ENCODE peak calls at places on chromosomes 7 and 10, in six cellular contexts. L is GM12878, Y is SK-N-SH, P is HCT116, R is HepG2, K is K562. J is an unnamed sample.

GRCh38 chr10:74118794-74119193 is 31.8 kb downstream of the AP3M1 start:
- DNase-seq in L (no peak), Y (no peak), P (peak), R (no peak), K (no peak), J (no peak)

GRCh38 chr10:12191715-12192114 is 4.0 kb downstream of the NUDT5 start:
- DNase-seq in L (no peak), Y (no peak), P (no peak), R (peak), K (no peak), J (no peak)

GRCh38 chr10:52644678-52645434 is 127.7 kb downstream of the MBL2 start:
- DNase-seq in L (no peak), Y (peak), P (peak), R (peak), K (peak), J (peak)

GRCh38 chr7:30562498-30562897 is 32.2 kb upstream of the GARS1 start:
- DNase-seq in L (no peak), Y (peak), P (no peak), R (no peak), K (peak), J (no peak)

GRCh38 chr10:606767-607544 is 82.5 kb downstream of the DIP2C start:
- DNase-seq in L (no peak), Y (no peak), P (no peak), R (no peak), K (no peak), J (no peak)

GRCh38 chr7:17041324-17041723 is 159.5 kb upstream of the AGR3 start:
- DNase-seq in L (no peak), Y (no peak), P (no peak), R (peak), K (no peak), J (no peak)

GRCh38 chr10:689433-690226 is at the start of gene DIP2C:
- DNase-seq in L (no peak), Y (peak), P (peak), R (peak), K (no peak), J (no peak)

GRCh38 chr7:73354196-73354595 is 26.2 kb downstream of the FKBP6 start:
- DNase-seq in L (no peak), Y (no peak), P (no peak), R (no peak), K (no peak), J (no peak)

GRCh38 chr10:52280051-52280450 is 34.0 kb upstream of the DKK1 start:
- DNase-seq in L (no peak), Y (no peak), P (no peak), R (no peak), K (no peak), J (no peak)

GRCh38 chr7:131948434-131949053 is 392.1 kb upstream of the PODXL start:
- DNase-seq in L (no peak), Y (no peak), P (no peak), R (peak), K (no peak), J (no peak)

GRCh38 chr10:101693701-101694055 is 1.3 kb downstream of the FBXW4 start:
- DNase-seq in L (no peak), Y (peak), P (no peak), R (peak), K (peak), J (no peak)
- TF ChIP-seq REST in L (no peak), Y (no peak), P (no peak), R (no peak), K (no peak), J (no peak)

GRCh38 chr7:5455175-5455574 is 31.5 kb upstream of the TNRC18 start:
- DNase-seq in L (no peak), Y (no peak), P (no peak), R (no peak), K (no peak), J (no peak)
- TF ChIP-seq SIN3A in L (no peak), Y (no peak), P (no peak), R (no peak), K (no peak), J (no peak)

DNA sequence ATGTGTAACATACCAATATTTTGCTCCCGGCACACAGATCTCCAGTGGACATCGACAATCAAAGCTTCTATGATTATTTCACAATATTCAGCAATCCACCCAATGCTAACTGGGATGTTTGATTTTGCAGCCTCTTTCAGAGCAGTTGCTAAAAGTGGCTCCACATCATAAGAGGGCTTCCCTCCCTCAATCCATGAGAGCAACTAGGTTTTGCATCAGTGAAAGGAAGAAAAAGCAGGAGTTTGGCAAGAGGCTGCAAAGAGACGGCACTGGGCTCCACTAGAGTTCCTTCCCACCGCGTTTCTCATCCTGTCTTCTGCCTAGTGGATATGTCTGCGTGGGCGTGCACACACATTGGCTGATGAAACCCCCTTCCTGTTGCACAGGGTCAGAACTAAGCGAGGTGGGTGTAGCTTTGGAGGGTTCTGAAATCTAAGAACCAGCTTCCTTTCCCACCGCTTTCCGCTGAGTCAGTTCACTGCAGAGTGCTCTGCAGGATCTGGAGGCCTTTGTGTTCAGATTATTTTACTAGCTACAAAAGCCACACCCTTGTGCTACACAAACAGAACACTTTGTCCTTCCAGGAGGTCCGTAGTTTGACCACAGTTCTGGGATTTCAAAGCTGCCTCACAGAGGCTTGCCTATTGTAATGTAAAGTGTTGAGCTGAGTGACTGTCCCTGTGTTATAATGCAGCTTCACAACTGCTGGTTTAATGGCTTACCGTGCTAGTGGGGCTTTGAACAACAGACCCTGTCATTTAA is 28.1 kb downstream of the ARL4A start:
- DNase-seq in L (no peak), Y (no peak), P (peak), R (peak), K (peak), J (no peak)
- TF ChIP-seq POLR2AphosphoS5 in L (no peak), Y (no peak), P (peak), R (no peak), K (peak), J (no peak)

DNA sequence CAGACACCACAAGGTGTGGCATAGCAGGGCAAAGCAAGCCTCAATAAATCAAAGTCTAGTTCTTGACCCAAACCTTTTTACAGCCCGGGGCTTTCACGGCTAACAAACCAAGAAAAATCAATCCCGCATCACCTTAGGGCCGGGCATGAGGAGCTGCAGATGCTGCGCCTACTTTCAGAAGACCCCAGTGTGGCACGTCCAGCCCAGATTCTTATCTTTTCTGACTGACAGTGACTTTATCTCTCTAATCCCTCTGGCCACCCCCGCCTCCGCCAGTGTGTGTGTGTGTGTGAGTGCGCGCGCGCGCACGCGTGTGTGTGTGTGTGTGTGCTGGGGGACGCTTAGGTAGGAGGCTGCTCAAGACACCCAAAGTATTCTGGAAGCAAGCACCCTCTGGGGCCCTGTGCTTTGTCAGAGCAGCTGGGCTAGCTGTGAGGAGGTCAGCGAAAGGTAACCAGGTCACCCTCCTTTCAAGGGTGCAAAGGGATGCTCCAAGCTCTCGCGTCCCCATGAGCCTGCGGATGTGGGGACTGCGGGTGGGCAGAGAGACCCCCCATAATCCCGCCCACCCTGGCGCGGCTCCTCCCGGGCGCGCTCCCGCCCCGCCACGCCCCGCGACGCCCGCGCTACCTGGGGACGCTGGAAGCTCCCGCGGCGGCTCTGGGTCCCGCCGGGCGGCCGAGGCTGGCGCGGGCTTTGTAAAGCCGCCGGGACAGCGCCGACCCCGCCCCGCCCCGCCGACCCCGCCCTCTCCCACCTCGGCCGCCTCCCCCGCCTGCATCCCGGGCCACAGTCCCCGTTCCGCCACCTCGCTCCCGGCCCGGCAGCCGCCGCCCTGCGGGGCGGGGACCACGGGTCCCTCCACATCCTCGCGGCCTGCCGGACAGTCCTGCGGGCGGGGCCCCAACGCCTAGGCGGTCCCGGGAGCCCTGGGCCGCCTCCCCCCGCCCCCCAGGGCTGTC is 57.1 kb upstream of the RHOBTB1 start:
- DNase-seq in L (no peak), Y (peak), P (no peak), R (peak), K (peak), J (no peak)
- TF ChIP-seq REST in L (no peak), Y (no peak), P (no peak), R (no peak), K (no peak), J (no peak)

GRCh38 chr10:17923728-17924127 is 28.0 kb upstream of the SLC39A12 start:
- DNase-seq in L (no peak), Y (no peak), P (no peak), R (no peak), K (no peak), J (no peak)
- TF ChIP-seq SIN3A in L (no peak), Y (no peak), P (no peak), R (no peak), K (no peak), J (no peak)

GRCh38 chr7:116229359-116229758 is 19.0 kb downstream of the TES start:
- DNase-seq in L (no peak), Y (no peak), P (no peak), R (no peak), K (no peak), J (no peak)

GRCh38 chr7:116226664-116227063 is 16.3 kb downstream of the TES start:
- DNase-seq in L (no peak), Y (no peak), P (no peak), R (no peak), K (no peak), J (no peak)

GRCh38 chr7:116227678-116228239 is 17.4 kb downstream of the TES start:
- DNase-seq in L (no peak), Y (peak), P (no peak), R (no peak), K (no peak), J (peak)

GRCh38 chr7:116230191-116231005 is 20.1 kb downstream of the TES start:
- DNase-seq in L (no peak), Y (no peak), P (no peak), R (no peak), K (no peak), J (no peak)

GRCh38 chr7:116228241-116228640 is 17.9 kb downstream of the TES start:
- DNase-seq in L (no peak), Y (no peak), P (no peak), R (no peak), K (no peak), J (no peak)
- TF ChIP-seq POLR2AphosphoS5 in L (no peak), Y (no peak), P (no peak), R (no peak), K (no peak), J (no peak)

DNA sequence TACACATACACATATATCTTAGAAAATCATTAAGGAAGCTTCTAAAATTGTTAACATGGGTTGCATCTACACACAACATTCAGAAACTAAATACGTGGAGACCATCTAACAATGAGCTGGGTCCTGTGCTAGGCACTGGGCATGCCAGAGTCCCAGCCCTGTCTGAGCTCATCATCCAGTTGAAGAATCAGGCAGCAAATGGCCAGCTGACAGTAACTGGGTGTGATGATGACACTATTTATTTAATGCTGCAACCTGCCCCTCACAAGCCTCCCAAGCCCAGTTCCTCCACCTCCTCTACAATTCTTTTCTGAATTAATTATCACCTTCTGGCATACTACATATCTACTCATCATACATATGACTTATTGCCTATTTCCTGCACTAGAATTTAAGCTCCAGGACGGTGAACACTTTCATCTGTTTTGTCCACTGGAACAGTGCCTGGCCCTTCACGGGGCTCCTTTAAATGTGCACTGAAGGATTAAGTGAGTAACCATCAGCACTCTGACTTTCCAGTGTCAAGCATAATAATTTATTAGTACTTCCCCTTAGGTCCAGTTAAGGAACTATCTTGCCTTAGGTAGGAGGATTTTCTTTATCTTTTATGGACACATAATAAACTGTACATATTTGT is 96.7 kb upstream of the LAMB4 start:
- DNase-seq in L (no peak), Y (no peak), P (no peak), R (no peak), K (no peak), J (no peak)
- TF ChIP-seq REST in L (no peak), Y (no peak), P (no peak), R (no peak), K (no peak), J (no peak)

DNA sequence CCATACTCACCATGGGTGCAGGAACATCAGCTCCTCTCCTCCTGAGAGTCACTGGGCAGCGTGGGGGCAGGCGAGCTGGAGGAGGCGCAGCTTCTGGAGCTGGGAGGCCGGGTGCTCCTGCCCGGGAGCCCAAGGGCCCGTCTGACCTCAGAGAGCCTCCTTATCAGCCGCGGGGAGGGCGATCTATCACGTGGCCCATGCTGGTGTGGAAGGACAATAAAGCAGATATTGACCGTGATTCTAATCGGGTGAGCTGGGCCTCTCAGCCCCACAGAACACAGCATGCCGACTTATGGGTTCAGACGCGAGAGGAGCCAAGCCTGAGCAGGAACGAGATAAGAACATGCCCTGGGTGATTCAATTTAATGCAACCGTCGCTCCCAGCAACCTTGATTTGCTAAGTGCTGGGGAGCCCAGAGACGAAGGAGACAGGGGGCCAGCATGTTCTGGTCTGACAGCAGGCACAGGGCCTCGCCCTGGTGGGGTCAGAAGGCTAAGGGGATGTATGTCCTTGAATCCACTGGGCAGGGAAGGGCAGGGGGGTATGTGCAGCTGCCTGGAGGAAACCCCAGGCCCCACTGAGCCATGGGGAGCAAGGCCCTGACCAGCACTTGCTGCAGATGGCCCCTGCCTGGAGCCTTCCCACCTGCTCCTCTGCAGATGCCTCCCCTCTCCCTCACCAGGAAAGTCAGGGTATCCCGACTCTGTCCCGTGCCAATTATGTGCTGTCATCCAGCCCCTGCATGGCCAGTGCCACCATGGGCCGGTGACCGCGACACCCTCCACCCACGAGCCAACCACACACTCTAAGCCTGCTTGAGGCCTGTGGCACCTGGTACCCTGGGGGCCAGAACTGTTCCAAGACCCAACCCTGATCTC is 95.3 kb upstream of the RET start:
- DNase-seq in L (no peak), Y (peak), P (no peak), R (no peak), K (no peak), J (no peak)
- TF ChIP-seq SIN3A in L (no peak), Y (no peak), P (no peak), R (no peak), K (no peak), J (no peak)

J was measured in Panc1.